ENCODE peak calls at places on chromosomes 16 and 17, in ten cellular contexts. One of them, this sample, is unnamed.
A peak's percentile ranks its signal among the peaks of the same experiment; 100 is the strongest.

GRCh38 chr16:31380201-31380600 is 12.9 kb upstream of the ITGAD start:
- DNase-seq in heart left ventricle: no peak
- DNase-seq in fibroblast of mammary gland: no peak
- DNase-seq in Peyer's patch: no peak
- DNase-seq in progenitor cell of endocrine pancreas: no peak
- DNase-seq in stomach: no peak
- DNase-seq in ovary: no peak
- DNase-seq in PC-9: no peak
- DNase-seq in tibial artery: no peak
- DNase-seq in Caco-2: no peak
- DNase-seq in this sample: no peak

GRCh38 chr16:1691276-1691675 is 13.2 kb downstream of the JPT2 start:
- DNase-seq in heart left ventricle: no peak
- DNase-seq in fibroblast of mammary gland: peak; percentile 65
- DNase-seq in Peyer's patch: no peak
- DNase-seq in progenitor cell of endocrine pancreas: no peak
- DNase-seq in stomach: no peak
- DNase-seq in ovary: no peak
- DNase-seq in PC-9: peak; percentile 46
- DNase-seq in tibial artery: no peak
- DNase-seq in Caco-2: no peak
- DNase-seq in this sample: no peak

GRCh38 chr16:70306880-70307279 is 7.9 kb downstream of the DDX19B start:
- DNase-seq in heart left ventricle: no peak
- DNase-seq in fibroblast of mammary gland: no peak
- DNase-seq in Peyer's patch: no peak
- DNase-seq in progenitor cell of endocrine pancreas: no peak
- DNase-seq in stomach: no peak
- DNase-seq in ovary: no peak
- DNase-seq in PC-9: no peak
- DNase-seq in tibial artery: no peak
- DNase-seq in Caco-2: no peak
- DNase-seq in this sample: no peak

GRCh38 chr16:2043980-2044451 is 3.6 kb downstream of the NTHL1 start:
- DNase-seq in heart left ventricle: no peak
- DNase-seq in fibroblast of mammary gland: no peak
- DNase-seq in Peyer's patch: no peak
- DNase-seq in progenitor cell of endocrine pancreas: no peak
- DNase-seq in stomach: peak; percentile 71
- DNase-seq in ovary: no peak
- DNase-seq in PC-9: no peak
- DNase-seq in tibial artery: no peak
- DNase-seq in Caco-2: no peak
- DNase-seq in this sample: no peak

GRCh38 chr17:17669851-17670232 is 11.4 kb upstream of the RAI1 start:
- DNase-seq in heart left ventricle: no peak
- DNase-seq in fibroblast of mammary gland: no peak
- DNase-seq in Peyer's patch: no peak
- DNase-seq in progenitor cell of endocrine pancreas: no peak
- DNase-seq in stomach: no peak
- DNase-seq in ovary: no peak
- DNase-seq in PC-9: no peak
- DNase-seq in tibial artery: no peak
- DNase-seq in Caco-2: no peak
- DNase-seq in this sample: no peak

GRCh38 chr17:43880420-43880991 is 26.8 kb downstream of the MPP2 start:
- DNase-seq in heart left ventricle: no peak
- DNase-seq in fibroblast of mammary gland: no peak
- DNase-seq in Peyer's patch: peak; percentile 66
- DNase-seq in progenitor cell of endocrine pancreas: no peak
- DNase-seq in stomach: peak; percentile 71
- DNase-seq in ovary: no peak
- DNase-seq in PC-9: no peak
- DNase-seq in tibial artery: no peak
- DNase-seq in Caco-2: no peak
- DNase-seq in this sample: peak; percentile 39

GRCh38 chr17:16217002-16217635 is at the start of gene PIGL:
- DNase-seq in heart left ventricle: peak; percentile 91
- DNase-seq in fibroblast of mammary gland: peak; percentile 96
- DNase-seq in Peyer's patch: peak; percentile 86
- DNase-seq in progenitor cell of endocrine pancreas: peak; percentile 69
- DNase-seq in stomach: peak; percentile 90
- DNase-seq in ovary: peak; percentile 88
- DNase-seq in PC-9: peak; percentile 74
- DNase-seq in tibial artery: peak; percentile 93
- DNase-seq in Caco-2: peak; percentile 85
- DNase-seq in this sample: peak; percentile 81

GRCh38 chr17:21042434-21043295 is at the start of gene USP22:
- DNase-seq in heart left ventricle: no peak
- DNase-seq in fibroblast of mammary gland: no peak
- DNase-seq in Peyer's patch: peak; percentile 96
- DNase-seq in progenitor cell of endocrine pancreas: peak; percentile 94
- DNase-seq in stomach: peak; percentile 31
- DNase-seq in ovary: no peak
- DNase-seq in PC-9: no peak
- DNase-seq in tibial artery: no peak
- DNase-seq in Caco-2: peak; percentile 53
- DNase-seq in this sample: peak; percentile 89

GRCh38 chr17:77489239-77489897 is 348.6 kb downstream of the SEC14L1 start:
- DNase-seq in heart left ventricle: no peak
- DNase-seq in fibroblast of mammary gland: no peak
- DNase-seq in Peyer's patch: no peak
- DNase-seq in progenitor cell of endocrine pancreas: no peak
- DNase-seq in stomach: no peak
- DNase-seq in ovary: peak; percentile 24
- DNase-seq in PC-9: no peak
- DNase-seq in tibial artery: no peak
- DNase-seq in Caco-2: no peak
- DNase-seq in this sample: no peak
- TF ChIP-seq CTCF in heart left ventricle: no peak
- TF ChIP-seq CTCF in fibroblast of mammary gland: no peak
- TF ChIP-seq CTCF in Peyer's patch: no peak
- TF ChIP-seq CTCF in progenitor cell of endocrine pancreas: no peak
- TF ChIP-seq CTCF in stomach: no peak
- TF ChIP-seq CTCF in ovary: no peak
- TF ChIP-seq CTCF in PC-9: no peak
- TF ChIP-seq CTCF in tibial artery: no peak
- TF ChIP-seq CTCF in Caco-2: no peak
- TF ChIP-seq CTCF in this sample: no peak

GRCh38 chr17:79803997-79804855 is 7.3 kb upstream of the CBX8 start:
- DNase-seq in heart left ventricle: no peak
- DNase-seq in fibroblast of mammary gland: peak; percentile 29
- DNase-seq in Peyer's patch: peak; percentile 63
- DNase-seq in progenitor cell of endocrine pancreas: no peak
- DNase-seq in stomach: no peak
- DNase-seq in ovary: no peak
- DNase-seq in PC-9: no peak
- DNase-seq in tibial artery: no peak
- DNase-seq in Caco-2: peak; percentile 71
- DNase-seq in this sample: no peak

GRCh38 chr17:79808763-79809529 is 12.1 kb upstream of the CBX8 start:
- DNase-seq in heart left ventricle: no peak
- DNase-seq in fibroblast of mammary gland: no peak
- DNase-seq in Peyer's patch: no peak
- DNase-seq in progenitor cell of endocrine pancreas: no peak
- DNase-seq in stomach: peak; percentile 66
- DNase-seq in ovary: no peak
- DNase-seq in PC-9: peak; percentile 61
- DNase-seq in tibial artery: no peak
- DNase-seq in Caco-2: peak; percentile 67
- DNase-seq in this sample: no peak

GRCh38 chr17:79809530-79810137 is 12.8 kb upstream of the CBX8 start:
- DNase-seq in heart left ventricle: no peak
- DNase-seq in fibroblast of mammary gland: no peak
- DNase-seq in Peyer's patch: no peak
- DNase-seq in progenitor cell of endocrine pancreas: no peak
- DNase-seq in stomach: peak; percentile 73
- DNase-seq in ovary: no peak
- DNase-seq in PC-9: no peak
- DNase-seq in tibial artery: no peak
- DNase-seq in Caco-2: no peak
- DNase-seq in this sample: no peak

GRCh38 chr17:79804856-79805696 is 8.2 kb upstream of the CBX8 start:
- DNase-seq in heart left ventricle: no peak
- DNase-seq in fibroblast of mammary gland: no peak
- DNase-seq in Peyer's patch: no peak
- DNase-seq in progenitor cell of endocrine pancreas: no peak
- DNase-seq in stomach: no peak
- DNase-seq in ovary: no peak
- DNase-seq in PC-9: no peak
- DNase-seq in tibial artery: no peak
- DNase-seq in Caco-2: no peak
- DNase-seq in this sample: no peak

DNA sequence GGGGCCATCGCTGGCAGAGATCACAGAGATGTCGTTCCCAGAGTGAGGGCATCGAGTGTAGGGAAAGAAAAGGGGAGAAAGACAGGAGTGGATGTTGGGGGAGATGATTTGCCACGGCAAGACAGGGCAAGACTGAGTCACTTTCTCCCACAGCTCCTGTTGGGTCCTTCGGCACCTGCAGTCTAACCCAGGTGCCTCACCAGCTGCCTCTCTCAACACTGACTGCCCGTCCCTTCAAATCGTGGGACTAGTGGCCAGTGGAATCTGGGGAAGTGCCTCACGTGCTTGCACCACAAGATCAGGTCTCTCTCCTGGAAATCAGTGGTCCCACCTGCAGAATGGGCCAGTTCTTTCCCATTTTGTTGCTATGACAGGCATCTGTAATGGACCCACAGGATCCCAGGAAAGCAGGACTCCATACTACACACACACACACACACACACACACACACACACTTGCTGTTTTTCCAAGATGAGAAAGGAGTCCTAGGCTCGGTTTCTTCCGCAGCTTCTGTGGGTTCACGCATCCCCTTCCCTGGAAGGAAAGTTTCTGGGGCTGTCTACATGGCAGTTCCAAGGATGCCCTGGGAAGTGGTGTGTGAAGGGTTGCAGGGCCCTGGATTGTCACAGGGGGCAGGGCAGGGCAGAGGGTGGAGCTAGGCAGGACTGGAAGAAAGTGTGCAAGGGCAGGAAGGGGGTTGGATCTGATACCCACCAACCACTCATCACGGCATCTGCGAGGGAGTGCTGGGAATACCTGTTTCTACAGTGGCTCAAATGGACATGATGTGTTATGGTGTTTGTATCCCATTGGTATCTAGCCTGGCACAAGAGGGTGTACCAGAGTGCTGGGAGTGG is 10.2 kb upstream of the CBX8 start:
- DNase-seq in heart left ventricle: no peak
- DNase-seq in fibroblast of mammary gland: no peak
- DNase-seq in Peyer's patch: no peak
- DNase-seq in progenitor cell of endocrine pancreas: no peak
- DNase-seq in stomach: no peak
- DNase-seq in ovary: no peak
- DNase-seq in PC-9: no peak
- DNase-seq in tibial artery: no peak
- DNase-seq in Caco-2: no peak
- DNase-seq in this sample: no peak
- TF ChIP-seq CTCF in heart left ventricle: no peak
- TF ChIP-seq CTCF in fibroblast of mammary gland: no peak
- TF ChIP-seq CTCF in Peyer's patch: no peak
- TF ChIP-seq CTCF in progenitor cell of endocrine pancreas: no peak
- TF ChIP-seq CTCF in stomach: no peak
- TF ChIP-seq CTCF in ovary: no peak
- TF ChIP-seq CTCF in PC-9: no peak
- TF ChIP-seq CTCF in tibial artery: no peak
- TF ChIP-seq CTCF in Caco-2: no peak
- TF ChIP-seq CTCF in this sample: no peak

GRCh38 chr17:4534928-4535666 is 20.1 kb downstream of the MYBBP1A start:
- DNase-seq in heart left ventricle: no peak
- DNase-seq in fibroblast of mammary gland: no peak
- DNase-seq in Peyer's patch: no peak
- DNase-seq in progenitor cell of endocrine pancreas: no peak
- DNase-seq in stomach: no peak
- DNase-seq in ovary: peak; percentile 26
- DNase-seq in PC-9: no peak
- DNase-seq in tibial artery: no peak
- DNase-seq in Caco-2: no peak
- DNase-seq in this sample: no peak

GRCh38 chr17:4531988-4532736 is 23.0 kb downstream of the MYBBP1A start:
- DNase-seq in heart left ventricle: no peak
- DNase-seq in fibroblast of mammary gland: no peak
- DNase-seq in Peyer's patch: no peak
- DNase-seq in progenitor cell of endocrine pancreas: no peak
- DNase-seq in stomach: no peak
- DNase-seq in ovary: no peak
- DNase-seq in PC-9: no peak
- DNase-seq in tibial artery: no peak
- DNase-seq in Caco-2: no peak
- DNase-seq in this sample: no peak

GRCh38 chr17:4532860-4533521 is 22.2 kb downstream of the MYBBP1A start:
- DNase-seq in heart left ventricle: no peak
- DNase-seq in fibroblast of mammary gland: no peak
- DNase-seq in Peyer's patch: no peak
- DNase-seq in progenitor cell of endocrine pancreas: no peak
- DNase-seq in stomach: no peak
- DNase-seq in ovary: no peak
- DNase-seq in PC-9: no peak
- DNase-seq in tibial artery: no peak
- DNase-seq in Caco-2: no peak
- DNase-seq in this sample: no peak

GRCh38 chr17:4534515-4534914 is 20.7 kb downstream of the MYBBP1A start:
- DNase-seq in heart left ventricle: no peak
- DNase-seq in fibroblast of mammary gland: no peak
- DNase-seq in Peyer's patch: no peak
- DNase-seq in progenitor cell of endocrine pancreas: no peak
- DNase-seq in stomach: no peak
- DNase-seq in ovary: no peak
- DNase-seq in PC-9: no peak
- DNase-seq in tibial artery: no peak
- DNase-seq in Caco-2: no peak
- DNase-seq in this sample: no peak

DNA sequence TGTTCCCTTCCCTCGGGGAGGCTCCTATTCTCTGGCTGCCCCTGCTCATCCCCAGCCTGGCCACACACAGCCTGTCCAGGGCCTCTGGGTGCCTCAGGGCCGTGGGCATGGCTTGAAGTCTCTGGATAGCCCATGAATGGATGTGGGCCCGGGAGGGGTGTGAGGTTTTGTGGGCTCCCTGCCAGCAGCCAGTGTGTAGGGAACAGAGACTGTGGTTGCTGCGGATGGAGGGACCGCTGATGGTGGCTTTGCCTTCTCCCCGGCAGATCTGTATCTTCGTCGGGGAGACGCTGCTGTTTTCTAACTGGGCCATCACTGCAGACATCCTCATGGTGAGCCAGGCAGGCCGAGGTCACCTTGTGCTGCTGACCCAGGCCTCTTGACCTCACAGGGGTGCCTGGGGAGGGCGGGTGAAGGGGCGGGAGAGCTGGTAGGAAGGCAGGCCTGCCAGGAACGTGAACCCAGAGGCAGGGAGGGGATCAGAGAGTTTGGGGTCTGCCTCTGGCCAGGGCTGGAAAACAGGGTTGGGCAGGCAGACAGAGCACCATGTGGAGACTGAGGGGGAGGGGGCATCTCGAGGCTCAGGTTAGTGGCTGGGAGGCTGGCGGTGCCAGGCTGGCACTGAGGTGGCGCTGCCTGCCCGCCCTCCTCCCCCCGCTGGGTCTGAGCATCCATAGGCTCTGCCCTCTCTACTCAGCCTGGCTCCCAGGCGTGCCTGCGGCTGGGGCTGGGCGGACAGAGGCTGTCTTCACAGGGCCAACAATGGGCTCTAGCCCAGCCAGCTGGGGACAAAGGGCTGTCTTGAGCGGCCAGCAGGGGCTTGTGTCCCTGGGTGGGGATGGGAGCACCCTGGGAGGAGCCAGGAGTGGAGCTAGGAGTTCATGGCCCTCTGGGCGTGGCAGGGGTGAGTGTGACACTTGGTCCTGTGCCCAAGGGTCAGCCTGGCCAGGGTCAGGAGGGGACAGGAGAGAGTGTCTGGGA is 21.4 kb downstream of the MYBBP1A start:
- DNase-seq in heart left ventricle: no peak
- DNase-seq in fibroblast of mammary gland: no peak
- DNase-seq in Peyer's patch: peak; percentile 69
- DNase-seq in progenitor cell of endocrine pancreas: no peak
- DNase-seq in stomach: peak; percentile 76
- DNase-seq in ovary: no peak
- DNase-seq in PC-9: peak; percentile 48
- DNase-seq in tibial artery: no peak
- DNase-seq in Caco-2: no peak
- DNase-seq in this sample: peak; percentile 45
- TF ChIP-seq CTCF in heart left ventricle: no peak
- TF ChIP-seq CTCF in fibroblast of mammary gland: no peak
- TF ChIP-seq CTCF in Peyer's patch: peak; percentile 37
- TF ChIP-seq CTCF in progenitor cell of endocrine pancreas: no peak
- TF ChIP-seq CTCF in stomach: no peak
- TF ChIP-seq CTCF in ovary: no peak
- TF ChIP-seq CTCF in PC-9: no peak
- TF ChIP-seq CTCF in tibial artery: no peak
- TF ChIP-seq CTCF in Caco-2: no peak
- TF ChIP-seq CTCF in this sample: no peak

DNA sequence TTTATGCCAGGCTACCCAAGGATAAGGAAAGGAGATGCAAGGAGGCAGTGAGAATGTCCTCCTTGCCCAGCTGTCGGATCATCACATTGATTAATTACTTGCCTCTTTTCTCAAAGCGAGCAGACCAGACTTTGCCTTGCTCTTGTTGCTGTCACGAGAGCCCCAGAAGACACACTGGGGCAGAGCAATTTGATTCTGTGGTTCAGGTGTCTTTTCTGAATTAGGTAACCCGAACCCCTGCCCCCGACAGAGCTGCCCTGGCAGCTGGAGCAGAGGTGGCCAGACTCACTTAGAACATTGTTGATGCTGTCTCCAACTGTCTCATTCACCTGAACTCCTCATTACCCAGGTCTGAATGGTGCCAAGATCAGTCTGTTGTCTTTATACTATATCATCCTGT is 34.3 kb downstream of the VAT1L start:
- DNase-seq in heart left ventricle: no peak
- DNase-seq in fibroblast of mammary gland: no peak
- DNase-seq in Peyer's patch: no peak
- DNase-seq in progenitor cell of endocrine pancreas: no peak
- DNase-seq in stomach: no peak
- DNase-seq in ovary: no peak
- DNase-seq in PC-9: no peak
- DNase-seq in tibial artery: no peak
- DNase-seq in Caco-2: no peak
- DNase-seq in this sample: no peak
- TF ChIP-seq CTCF in heart left ventricle: no peak
- TF ChIP-seq CTCF in fibroblast of mammary gland: no peak
- TF ChIP-seq CTCF in Peyer's patch: no peak
- TF ChIP-seq CTCF in progenitor cell of endocrine pancreas: no peak
- TF ChIP-seq CTCF in stomach: no peak
- TF ChIP-seq CTCF in ovary: no peak
- TF ChIP-seq CTCF in PC-9: no peak
- TF ChIP-seq CTCF in tibial artery: no peak
- TF ChIP-seq CTCF in Caco-2: no peak
- TF ChIP-seq CTCF in this sample: no peak